ENCODE peak calls at places on chromosomes 16 and 17, in seven cellular contexts. Q, X, F, J, I, V and C are unnamed samples.

GRCh38 chr17:66436643-66437042 is 134.2 kb downstream of the PRKCA start:
- DNase-seq in X (no peak), I (no peak), J (no peak), F (no peak), V (no peak), Q (no peak), C (no peak)

GRCh38 chr17:67246648-67247415 is 1.8 kb upstream of the HELZ start:
- DNase-seq in J (no peak), Q (peak), F (no peak), I (peak), V (peak), X (no peak), C (peak)

GRCh38 chr16:12703935-12704334 is 99.8 kb downstream of the CPPED1 start:
- DNase-seq in Q (no peak), J (no peak), V (no peak), I (no peak), X (no peak), F (no peak), C (no peak)

GRCh38 chr16:67120025-67120424 is 10.3 kb downstream of the PHAF1 start:
- DNase-seq in V (no peak), Q (no peak), I (peak), J (no peak), X (no peak), F (no peak), C (no peak)

GRCh38 chr17:17842111-17842876 is 5.5 kb upstream of the SREBF1 start:
- DNase-seq in I (no peak), V (no peak), F (no peak), X (no peak), J (no peak), Q (no peak), C (no peak)

GRCh38 chr17:73342057-73342522 is 30.3 kb upstream of the CDC42EP4 start:
- DNase-seq in J (no peak), Q (no peak), V (peak), F (peak), X (no peak), I (peak), C (peak)

GRCh38 chr16:10752843-10753523 is 9.3 kb downstream of the NUBP1 start:
- DNase-seq in Q (no peak), F (no peak), X (no peak), I (no peak), J (no peak), V (no peak), C (no peak)

GRCh38 chr16:847681-848445 is 47.3 kb upstream of the GNG13 start:
- DNase-seq in J (no peak), V (no peak), I (no peak), X (no peak), Q (no peak), F (no peak), C (no peak)

GRCh38 chr16:20202747-20203146 is 124.6 kb downstream of the GP2 start:
- DNase-seq in I (no peak), X (no peak), J (no peak), V (no peak), F (no peak), Q (no peak), C (no peak)

GRCh38 chr17:17091856-17092756 is 49.8 kb downstream of the MPRIP start:
- DNase-seq in F (no peak), V (no peak), I (no peak), X (no peak), J (no peak), Q (no peak), C (peak)

GRCh38 chr17:21275579-21276339 is 8.8 kb upstream of the MAP2K3 start:
- DNase-seq in X (peak), V (peak), F (peak), I (peak), Q (peak), J (peak), C (peak)

GRCh38 chr17:55433029-55433628 is 11.5 kb upstream of the MMD start:
- DNase-seq in F (no peak), X (no peak), V (no peak), J (no peak), I (peak), Q (no peak), C (peak)

GRCh38 chr17:67460097-67460496 is 83.0 kb downstream of the PITPNC1 start:
- DNase-seq in I (no peak), X (no peak), J (no peak), F (no peak), Q (no peak), V (no peak), C (no peak)